ENCODE peak calls at places on chromosomes 5 and 9, in ten cellular contexts. D is hepatocyte, K is GM23248, B is PC-9, I is GM23338, V is OCI-LY7, Q is MM.1S, W is PC-3, M is SK-N-SH, R is Karpas-422. S is an unnamed sample.

GRCh38 chr9:86494644-86495081 is 140.5 kb upstream of the TUT7 start:
- DNase-seq in D (no peak), K (peak; percentile 73), B (no peak), I (no peak), V (no peak), Q (no peak), W (no peak), M (no peak), R (no peak), S (no peak)

GRCh38 chr5:141877478-141878185 is 578 bp downstream of the PCDH1 start:
- DNase-seq in D (peak; percentile 37), K (peak; percentile 38), B (peak; percentile 33), I (no peak), V (no peak), Q (peak; percentile 17), W (peak; percentile 30), M (peak; percentile 54), R (no peak), S (no peak)

GRCh38 chr9:93574900-93575705 is 1.3 kb upstream of the PHF2 start:
- DNase-seq in D (no peak), K (peak; percentile 35), B (no peak), I (peak; percentile 54), V (no peak), Q (no peak), W (no peak), M (peak; percentile 52), R (no peak), S (no peak)

GRCh38 chr9:93181672-93182435 is 2.1 kb upstream of the WNK2 start:
- DNase-seq in D (no peak), K (no peak), B (no peak), I (no peak), V (no peak), Q (no peak), W (no peak), M (no peak), R (no peak), S (no peak)

GRCh38 chr5:95087819-95088317 is 197.0 kb downstream of the MCTP1 start:
- DNase-seq in D (no peak), K (no peak), B (no peak), I (no peak), V (no peak), Q (peak; percentile 72), W (no peak), M (no peak), R (no peak), S (no peak)

GRCh38 chr9:8254527-8254926 is 454.9 kb upstream of the DMAC1 start:
- DNase-seq in D (no peak), K (peak; percentile 0), B (no peak), I (no peak), V (no peak), Q (no peak), W (no peak), M (no peak), R (no peak), S (no peak)

GRCh38 chr5:32942225-32942989 is 231.3 kb downstream of the NPR3 start:
- DNase-seq in D (peak; percentile 53), K (no peak), B (no peak), I (peak; percentile 85), V (peak; percentile 50), Q (peak; percentile 65), W (peak; percentile 84), M (peak; percentile 10), R (peak; percentile 87), S (peak; percentile 55)

GRCh38 chr9:110337727-110338522 is at the start of gene TXNDC8:
- DNase-seq in D (no peak), K (peak; percentile 69), B (no peak), I (no peak), V (no peak), Q (no peak), W (no peak), M (no peak), R (no peak), S (no peak)

GRCh38 chr5:97624861-97625260 is 441.8 kb upstream of the RIOK2 start:
- DNase-seq in D (no peak), K (no peak), B (no peak), I (no peak), V (no peak), Q (no peak), W (no peak), M (no peak), R (no peak), S (no peak)

GRCh38 chr9:4012446-4012845 is 287.4 kb downstream of the GLIS3 start:
- DNase-seq in D (no peak), K (no peak), B (no peak), I (no peak), V (no peak), Q (no peak), W (no peak), M (no peak), R (no peak), S (no peak)

GRCh38 chr9:16671591-16672137 is 198.8 kb downstream of the BNC2 start:
- DNase-seq in D (no peak), K (peak; percentile 93), B (peak; percentile 17), I (no peak), V (no peak), Q (no peak), W (peak; percentile 90), M (no peak), R (no peak), S (no peak)

GRCh38 chr5:150024241-150024984 is 23.9 kb downstream of the HMGXB3 start:
- DNase-seq in D (no peak), K (no peak), B (no peak), I (no peak), V (no peak), Q (no peak), W (no peak), M (no peak), R (peak; percentile 47), S (no peak)

GRCh38 chr5:37867634-37868033 is 27.8 kb upstream of the GDNF start:
- DNase-seq in D (no peak), K (peak; percentile 39), B (no peak), I (peak; percentile 6), V (no peak), Q (no peak), W (no peak), M (no peak), R (peak; percentile 10), S (no peak)

DNA sequence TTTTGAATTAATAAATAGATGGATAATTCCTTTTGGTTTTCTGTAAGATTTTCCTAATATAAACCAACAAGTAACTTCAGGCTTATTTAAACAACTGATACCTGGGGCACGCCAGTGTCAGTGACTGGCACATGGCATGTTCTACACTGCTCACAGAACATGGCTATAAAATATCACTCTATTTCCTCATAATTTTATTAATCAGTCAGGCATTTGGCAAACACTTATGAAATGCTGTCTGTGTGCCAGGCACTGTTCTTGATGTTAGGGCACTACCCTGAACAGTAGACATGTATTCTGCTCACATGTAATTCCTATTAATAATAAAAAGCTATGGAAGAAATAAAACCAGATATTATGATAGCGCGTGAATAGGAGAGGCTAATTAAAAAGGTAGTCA is 661.0 kb downstream of the DTWD2 start:
- DNase-seq in D (no peak), K (no peak), B (no peak), I (no peak), V (no peak), Q (no peak), W (no peak), M (no peak), R (no peak), S (no peak)
- H3K9me2 ChIP-seq in D (no peaks in the 10 kb centered on the region), K (no peaks in the 10 kb centered on the region), B (no peaks in the 10 kb centered on the region), I (peaks cover 7% of the 10 kb centered on the region), V (no peaks in the 10 kb centered on the region), Q (no peaks in the 10 kb centered on the region), W (no peaks in the 10 kb centered on the region), M (no peaks in the 10 kb centered on the region), R (no peaks in the 10 kb centered on the region), S (no peaks in the 10 kb centered on the region)

GRCh38 chr5:93572101-93572772 is 8.8 kb downstream of the NR2F1-AS1 start:
- DNase-seq in D (no peak), K (peak; percentile 55), B (no peak), I (peak; percentile 58), V (no peak), Q (no peak), W (no peak), M (no peak), R (no peak), S (no peak)

GRCh38 chr5:93569295-93570164 is 11.5 kb downstream of the NR2F1-AS1 start:
- DNase-seq in D (no peak), K (no peak), B (no peak), I (peak; percentile 48), V (no peak), Q (no peak), W (no peak), M (peak; percentile 48), R (no peak), S (no peak)

GRCh38 chr5:93570294-93571110 is 10.5 kb downstream of the NR2F1-AS1 start:
- DNase-seq in D (no peak), K (no peak), B (no peak), I (peak; percentile 78), V (no peak), Q (no peak), W (no peak), M (no peak), R (no peak), S (no peak)

GRCh38 chr5:93572773-93573626 is 8.0 kb downstream of the NR2F1-AS1 start:
- DNase-seq in D (no peak), K (peak; percentile 47), B (no peak), I (peak; percentile 78), V (no peak), Q (no peak), W (no peak), M (no peak), R (no peak), S (no peak)

GRCh38 chr5:93571111-93571977 is 9.7 kb downstream of the NR2F1-AS1 start:
- DNase-seq in D (no peak), K (no peak), B (no peak), I (peak; percentile 68), V (no peak), Q (no peak), W (no peak), M (no peak), R (no peak), S (no peak)
- H3K9me2 ChIP-seq in D (no peaks in the 10 kb centered on the region), K (no peaks in the 10 kb centered on the region), B (no peaks in the 10 kb centered on the region), I (no peaks in the 10 kb centered on the region), V (no peaks in the 10 kb centered on the region), Q (no peaks in the 10 kb centered on the region), W (no peaks in the 10 kb centered on the region), M (no peaks in the 10 kb centered on the region), R (no peaks in the 10 kb centered on the region), S (no peaks in the 10 kb centered on the region)

GRCh38 chr9:99666571-99666970 is 155.1 kb upstream of the NR4A3 start:
- DNase-seq in D (no peak), K (no peak), B (no peak), I (no peak), V (peak; percentile 1), Q (peak; percentile 73), W (no peak), M (peak; percentile 10), R (no peak), S (no peak)
- H3K9me2 ChIP-seq in D (no peaks in the 10 kb centered on the region), K (no peaks in the 10 kb centered on the region), B (no peaks in the 10 kb centered on the region), I (peaks cover 12% of the 10 kb centered on the region), V (no peaks in the 10 kb centered on the region), Q (no peaks in the 10 kb centered on the region), W (no peaks in the 10 kb centered on the region), M (no peaks in the 10 kb centered on the region), R (no peaks in the 10 kb centered on the region), S (no peaks in the 10 kb centered on the region)

DNA sequence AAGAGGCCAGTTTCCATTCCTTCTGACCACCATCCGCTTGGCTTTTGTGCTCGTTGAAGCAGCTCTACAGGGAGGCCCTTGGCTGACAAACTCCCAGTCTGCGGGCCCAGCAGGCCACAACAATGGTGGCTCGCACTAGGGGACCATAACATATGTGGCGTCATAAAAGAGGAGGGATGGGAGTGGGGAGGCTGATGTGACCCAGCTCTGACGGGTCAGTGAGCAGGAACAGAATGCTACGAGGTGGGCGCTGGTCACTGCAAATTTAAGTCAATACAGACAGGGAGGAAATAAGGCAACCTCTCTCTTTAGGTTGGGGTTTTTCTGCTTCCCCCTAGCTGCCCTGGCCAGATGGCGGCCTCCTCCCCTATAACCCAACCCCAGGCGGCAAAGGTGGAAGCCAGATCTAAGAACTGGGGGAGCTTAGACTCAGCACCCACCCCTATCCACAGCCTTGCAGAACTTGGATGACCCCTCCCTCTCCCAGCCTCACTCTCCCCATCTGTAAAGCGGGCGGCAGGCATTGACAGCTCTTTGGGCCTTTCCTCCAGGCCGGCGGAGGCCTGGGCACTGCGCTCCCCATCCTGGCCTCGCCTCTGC is 778 bp downstream of the FRRS1L start:
- DNase-seq in D (no peak), K (no peak), B (no peak), I (peak; percentile 42), V (no peak), Q (no peak), W (no peak), M (peak; percentile 51), R (no peak), S (no peak)
- H3K9me2 ChIP-seq in D (no peaks in the 10 kb centered on the region), K (no peaks in the 10 kb centered on the region), B (no peaks in the 10 kb centered on the region), I (no peaks in the 10 kb centered on the region), V (no peaks in the 10 kb centered on the region), Q (no peaks in the 10 kb centered on the region), W (no peaks in the 10 kb centered on the region), M (no peaks in the 10 kb centered on the region), R (no peaks in the 10 kb centered on the region), S (no peaks in the 10 kb centered on the region)